ENCODE peak calls at places on chromosomes 7 and 10, in six cellular contexts. L, O, G, W, R and Y are unnamed samples.

GRCh38 chr7:8363407-8364015 is 69.9 kb upstream of the NXPH1 start:
- DNase-seq in W (no peak), G (no peak), L (no peak), R (no peak), O (no peak), Y (peak)

GRCh38 chr7:64685741-64686140 is 19.8 kb downstream of the ZNF107 start:
- DNase-seq in R (no peak), L (no peak), G (no peak), O (peak), W (no peak), Y (peak)

GRCh38 chr10:26483554-26483953 is 45.4 kb downstream of the APBB1IP start:
- DNase-seq in L (no peak), O (no peak), W (no peak), R (no peak), G (no peak), Y (no peak)

GRCh38 chr10:70603439-70603778 is 868 bp upstream of the PRF1 start:
- DNase-seq in L (no peak), G (no peak), R (no peak), O (no peak), W (no peak), Y (no peak)

GRCh38 chr10:35005868-35006267 is 84.3 kb downstream of the CUL2 start:
- DNase-seq in G (no peak), R (no peak), L (peak), O (no peak), W (no peak), Y (peak)

GRCh38 chr10:5526691-5527331 is 2.0 kb downstream of the CALML3 start:
- DNase-seq in L (no peak), G (no peak), O (no peak), R (peak), W (no peak), Y (no peak)

GRCh38 chr10:123135415-123136141 is at the start of gene HMX3:
- DNase-seq in W (no peak), G (no peak), O (no peak), R (no peak), L (peak), Y (no peak)

GRCh38 chr10:63494951-63495350 is 26.2 kb upstream of the REEP3 start:
- DNase-seq in L (no peak), O (no peak), G (no peak), R (no peak), W (no peak), Y (no peak)

GRCh38 chr10:30160431-30160982 is 101.1 kb upstream of the JCAD start:
- DNase-seq in G (no peak), R (no peak), O (no peak), W (peak), L (no peak), Y (no peak)

GRCh38 chr7:73570521-73570920 is 7.9 kb downstream of the TBL2 start:
- DNase-seq in L (no peak), O (no peak), G (no peak), R (no peak), W (no peak), Y (no peak)

GRCh38 chr7:75987026-75987804 is 7.2 kb downstream of the TMEM120A start:
- DNase-seq in G (no peak), L (no peak), W (peak), O (no peak), R (no peak), Y (no peak)

DNA sequence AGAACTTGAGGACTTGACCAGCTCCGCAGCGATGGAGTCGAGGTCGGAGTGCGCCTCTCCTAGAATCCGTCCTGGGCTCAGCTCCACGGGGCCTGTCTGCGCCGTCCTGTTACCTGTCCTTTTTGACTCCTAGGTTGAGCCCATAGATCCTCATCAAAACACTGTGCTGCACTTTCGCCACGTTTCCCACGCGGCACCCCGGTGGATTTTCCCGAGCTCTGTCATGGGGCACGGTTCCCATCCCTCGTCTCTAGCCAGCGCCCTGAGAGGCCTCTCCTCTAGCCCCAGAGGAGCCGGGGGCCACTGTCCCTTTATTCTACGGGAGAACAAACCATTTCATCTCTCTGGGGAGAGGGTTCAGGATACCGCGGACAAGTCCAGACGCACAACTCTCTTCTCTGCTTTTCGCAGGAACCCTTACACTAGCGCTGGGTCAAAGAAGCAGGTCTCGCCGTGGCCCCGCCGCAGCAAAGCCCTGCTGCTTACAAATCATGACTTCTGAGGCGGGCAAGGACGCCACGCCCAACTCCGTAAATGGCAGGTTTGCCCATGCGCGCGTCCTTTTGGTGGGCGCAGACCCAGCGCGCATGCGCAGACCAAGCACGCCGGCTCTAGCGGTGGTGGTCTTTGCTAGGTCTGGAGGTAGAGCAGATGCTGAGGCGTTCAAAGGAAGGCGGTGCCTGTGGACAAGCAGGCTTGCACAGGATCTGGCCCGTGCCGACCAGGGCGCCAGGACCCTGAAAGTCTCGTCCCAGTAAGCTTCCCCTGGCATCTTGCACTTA is 10.3 kb upstream of the ANKRD7 start:
- DNase-seq in R (peak), L (peak), W (no peak), G (peak), O (peak), Y (peak)
- H3K4me3 ChIP-seq in R (peak), L (peak), W (no peak), G (peak), O (peak), Y (peak)

DNA sequence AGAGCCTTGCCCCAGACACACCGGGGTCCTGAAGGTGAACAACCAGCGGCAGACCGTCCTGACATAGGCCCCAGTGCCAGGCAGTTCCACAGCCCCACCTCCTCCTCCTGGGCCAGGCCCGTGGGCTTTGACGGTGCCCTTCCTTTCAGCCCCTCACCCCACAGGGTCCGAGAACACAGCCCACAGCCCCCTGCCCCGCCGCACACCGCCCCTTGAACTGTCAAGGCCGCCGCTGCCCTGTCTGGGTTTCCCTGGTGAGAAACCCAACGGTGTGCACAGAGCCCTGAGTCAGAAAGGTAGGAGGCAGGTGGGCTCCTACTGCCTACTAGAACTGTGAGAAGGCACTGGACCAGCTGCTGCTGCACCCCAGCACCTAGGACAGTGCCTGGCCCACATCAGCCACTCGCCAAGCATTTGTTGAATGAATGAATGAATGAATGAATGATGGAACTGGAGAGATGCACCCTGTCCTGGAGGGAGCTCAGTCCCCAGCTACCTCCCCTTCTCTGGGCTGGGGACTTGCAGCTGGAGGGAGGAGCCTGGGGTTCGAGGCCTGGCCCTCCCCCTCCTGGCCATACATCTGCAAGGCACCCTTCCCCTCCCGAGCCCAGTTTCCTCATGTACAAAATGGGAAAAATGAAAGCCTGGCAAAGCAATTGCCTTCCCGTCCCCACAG is 117.9 kb downstream of the SLIT1 start:
- DNase-seq in W (no peak), L (no peak), R (no peak), O (no peak), G (no peak), Y (no peak)
- TF ChIP-seq CTCF in W (no peak), L (no peak), R (no peak), O (no peak), G (no peak), Y (no peak)

GRCh38 chr7:130486114-130486962 is 5.5 kb upstream of the MEST start:
- DNase-seq in R (peak), G (no peak), O (no peak), W (peak), L (no peak), Y (peak)
- H3K4me3 ChIP-seq in R (peak), G (peak), O (peak), W (no peak), L (peak), Y (peak)

DNA sequence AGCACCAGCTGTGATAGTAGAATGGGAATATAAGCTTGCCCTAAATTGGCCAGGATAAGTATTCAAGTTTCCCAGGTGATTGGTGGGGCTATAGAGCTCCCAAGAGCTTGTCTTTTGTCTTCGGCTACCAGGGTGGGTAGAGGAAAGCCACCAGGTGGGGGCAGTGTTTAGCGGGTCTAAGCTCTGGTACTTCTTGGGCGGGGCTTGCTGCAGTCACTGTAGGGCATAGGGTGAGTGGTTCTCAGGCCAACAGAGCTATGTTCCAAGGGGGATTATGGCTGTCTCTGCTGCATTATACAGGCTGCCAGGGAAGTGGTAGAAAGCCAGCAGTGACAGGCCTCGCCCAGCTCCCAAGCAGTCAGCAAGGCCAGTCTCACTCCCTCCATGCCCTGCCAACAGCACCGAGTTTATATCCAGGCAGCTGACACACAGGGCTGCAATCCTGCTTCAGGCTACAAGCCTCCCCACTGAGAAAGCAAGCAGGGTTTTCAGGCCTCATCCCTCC is 110.7 kb downstream of the ZNF467 start:
- DNase-seq in R (peak), O (no peak), G (peak), W (peak), L (peak), Y (peak)
- TF ChIP-seq CTCF in R (peak), O (no peak), G (peak), W (peak), L (peak), Y (peak)